ENCODE peak calls at places on chromosomes 6 and 20, in nine cellular contexts. One of them, this sample, is unnamed.

GRCh38 chr6:139395371-139395770 is 20.9 kb upstream of the CITED2 start:
- DNase-seq in psoas muscle: no peak
- DNase-seq in GM03348: no peak
- DNase-seq in RWPE1: no peak
- DNase-seq in NCI-H1105: no peak
- DNase-seq in glutamatergic neuron: no peak
- DNase-seq in renal cortical epithelial cell: no peak
- DNase-seq in DMS79: no peak
- DNase-seq in CD8-positive, alpha-beta T cell: no peak
- DNase-seq in this sample: no peak

GRCh38 chr6:11791354-11792107 is 12.9 kb upstream of the ADTRP start:
- DNase-seq in psoas muscle: no peak
- DNase-seq in GM03348: no peak
- DNase-seq in RWPE1: no peak
- DNase-seq in NCI-H1105: no peak
- DNase-seq in glutamatergic neuron: no peak
- DNase-seq in renal cortical epithelial cell: no peak
- DNase-seq in DMS79: no peak
- DNase-seq in CD8-positive, alpha-beta T cell: no peak
- DNase-seq in this sample: no peak

GRCh38 chr6:100803264-100803663 is 77.9 kb downstream of the ASCC3 start:
- DNase-seq in psoas muscle: no peak
- DNase-seq in GM03348: no peak
- DNase-seq in RWPE1: no peak
- DNase-seq in NCI-H1105: no peak
- DNase-seq in glutamatergic neuron: no peak
- DNase-seq in renal cortical epithelial cell: peak
- DNase-seq in DMS79: peak
- DNase-seq in CD8-positive, alpha-beta T cell: no peak
- DNase-seq in this sample: no peak

GRCh38 chr6:22596011-22596410 is 26.6 kb downstream of the HDGFL1 start:
- DNase-seq in psoas muscle: no peak
- DNase-seq in GM03348: no peak
- DNase-seq in RWPE1: peak
- DNase-seq in NCI-H1105: no peak
- DNase-seq in glutamatergic neuron: no peak
- DNase-seq in renal cortical epithelial cell: peak
- DNase-seq in DMS79: no peak
- DNase-seq in CD8-positive, alpha-beta T cell: no peak
- DNase-seq in this sample: no peak

GRCh38 chr20:7926767-7927166 is 13.5 kb downstream of the HAO1 start:
- DNase-seq in psoas muscle: no peak
- DNase-seq in GM03348: peak
- DNase-seq in RWPE1: peak
- DNase-seq in NCI-H1105: peak
- DNase-seq in glutamatergic neuron: no peak
- DNase-seq in renal cortical epithelial cell: peak
- DNase-seq in DMS79: no peak
- DNase-seq in CD8-positive, alpha-beta T cell: no peak
- DNase-seq in this sample: no peak

GRCh38 chr6:163395786-163396185 is 18.7 kb upstream of the QKI start:
- DNase-seq in psoas muscle: no peak
- DNase-seq in GM03348: no peak
- DNase-seq in RWPE1: no peak
- DNase-seq in NCI-H1105: no peak
- DNase-seq in glutamatergic neuron: no peak
- DNase-seq in renal cortical epithelial cell: no peak
- DNase-seq in DMS79: no peak
- DNase-seq in CD8-positive, alpha-beta T cell: no peak
- DNase-seq in this sample: no peak

GRCh38 chr6:152428126-152428525 is 209.0 kb downstream of the SYNE1 start:
- DNase-seq in psoas muscle: no peak
- DNase-seq in GM03348: no peak
- DNase-seq in RWPE1: no peak
- DNase-seq in NCI-H1105: no peak
- DNase-seq in glutamatergic neuron: no peak
- DNase-seq in renal cortical epithelial cell: peak
- DNase-seq in DMS79: no peak
- DNase-seq in CD8-positive, alpha-beta T cell: no peak
- DNase-seq in this sample: no peak

GRCh38 chr20:57088436-57088835 is 178.0 kb downstream of the BMP7 start:
- DNase-seq in psoas muscle: no peak
- DNase-seq in GM03348: no peak
- DNase-seq in RWPE1: no peak
- DNase-seq in NCI-H1105: no peak
- DNase-seq in glutamatergic neuron: no peak
- DNase-seq in renal cortical epithelial cell: no peak
- DNase-seq in DMS79: no peak
- DNase-seq in CD8-positive, alpha-beta T cell: no peak
- DNase-seq in this sample: no peak

GRCh38 chr20:47489448-47489872 is 12.2 kb upstream of the NCOA3 start:
- DNase-seq in psoas muscle: peak
- DNase-seq in GM03348: no peak
- DNase-seq in RWPE1: no peak
- DNase-seq in NCI-H1105: no peak
- DNase-seq in glutamatergic neuron: no peak
- DNase-seq in renal cortical epithelial cell: no peak
- DNase-seq in DMS79: no peak
- DNase-seq in CD8-positive, alpha-beta T cell: peak
- DNase-seq in this sample: no peak

GRCh38 chr20:38875170-38875993 is 50.8 kb upstream of the FAM83D start:
- DNase-seq in psoas muscle: no peak
- DNase-seq in GM03348: no peak
- DNase-seq in RWPE1: no peak
- DNase-seq in NCI-H1105: no peak
- DNase-seq in glutamatergic neuron: no peak
- DNase-seq in renal cortical epithelial cell: no peak
- DNase-seq in DMS79: no peak
- DNase-seq in CD8-positive, alpha-beta T cell: peak
- DNase-seq in this sample: no peak

GRCh38 chr20:41279546-41280225 is 37.8 kb downstream of the ZHX3 start:
- DNase-seq in psoas muscle: no peak
- DNase-seq in GM03348: no peak
- DNase-seq in RWPE1: no peak
- DNase-seq in NCI-H1105: no peak
- DNase-seq in glutamatergic neuron: no peak
- DNase-seq in renal cortical epithelial cell: no peak
- DNase-seq in DMS79: no peak
- DNase-seq in CD8-positive, alpha-beta T cell: no peak
- DNase-seq in this sample: no peak

GRCh38 chr6:33995046-33995872 is 150.6 kb downstream of the GRM4 start:
- DNase-seq in psoas muscle: no peak
- DNase-seq in GM03348: no peak
- DNase-seq in RWPE1: no peak
- DNase-seq in NCI-H1105: no peak
- DNase-seq in glutamatergic neuron: peak
- DNase-seq in renal cortical epithelial cell: no peak
- DNase-seq in DMS79: no peak
- DNase-seq in CD8-positive, alpha-beta T cell: no peak
- DNase-seq in this sample: peak

GRCh38 chr20:21159658-21160380 is 33.9 kb downstream of the KIZ start:
- DNase-seq in psoas muscle: no peak
- DNase-seq in GM03348: no peak
- DNase-seq in RWPE1: no peak
- DNase-seq in NCI-H1105: no peak
- DNase-seq in glutamatergic neuron: no peak
- DNase-seq in renal cortical epithelial cell: no peak
- DNase-seq in DMS79: no peak
- DNase-seq in CD8-positive, alpha-beta T cell: no peak
- DNase-seq in this sample: no peak

GRCh38 chr6:150072201-150072600 is 3.3 kb upstream of the ULBP3 start:
- DNase-seq in psoas muscle: peak
- DNase-seq in GM03348: peak
- DNase-seq in RWPE1: peak
- DNase-seq in NCI-H1105: no peak
- DNase-seq in glutamatergic neuron: no peak
- DNase-seq in renal cortical epithelial cell: peak
- DNase-seq in DMS79: no peak
- DNase-seq in CD8-positive, alpha-beta T cell: peak
- DNase-seq in this sample: no peak

GRCh38 chr20:45077559-45077958 is 23.4 kb downstream of the KCNS1 start:
- DNase-seq in psoas muscle: no peak
- DNase-seq in GM03348: no peak
- DNase-seq in RWPE1: no peak
- DNase-seq in NCI-H1105: no peak
- DNase-seq in glutamatergic neuron: no peak
- DNase-seq in renal cortical epithelial cell: no peak
- DNase-seq in DMS79: no peak
- DNase-seq in CD8-positive, alpha-beta T cell: no peak
- DNase-seq in this sample: no peak

GRCh38 chr6:104326173-104327001 is 533.3 kb downstream of the HACE1 start:
- DNase-seq in psoas muscle: no peak
- DNase-seq in GM03348: peak
- DNase-seq in RWPE1: no peak
- DNase-seq in NCI-H1105: no peak
- DNase-seq in glutamatergic neuron: no peak
- DNase-seq in renal cortical epithelial cell: peak
- DNase-seq in DMS79: no peak
- DNase-seq in CD8-positive, alpha-beta T cell: no peak
- DNase-seq in this sample: no peak

GRCh38 chr20:3199206-3199605 is 5.3 kb downstream of the DDRGK1 start:
- DNase-seq in psoas muscle: peak
- DNase-seq in GM03348: no peak
- DNase-seq in RWPE1: no peak
- DNase-seq in NCI-H1105: no peak
- DNase-seq in glutamatergic neuron: no peak
- DNase-seq in renal cortical epithelial cell: no peak
- DNase-seq in DMS79: no peak
- DNase-seq in CD8-positive, alpha-beta T cell: no peak
- DNase-seq in this sample: no peak

GRCh38 chr6:155171109-155171746 is 92.6 kb upstream of the CLDN20 start:
- DNase-seq in psoas muscle: peak
- DNase-seq in GM03348: peak
- DNase-seq in RWPE1: peak
- DNase-seq in NCI-H1105: peak
- DNase-seq in glutamatergic neuron: no peak
- DNase-seq in renal cortical epithelial cell: peak
- DNase-seq in DMS79: peak
- DNase-seq in CD8-positive, alpha-beta T cell: peak
- DNase-seq in this sample: no peak

GRCh38 chr20:52783769-52784168 is 188.4 kb upstream of the TSHZ2 start:
- DNase-seq in psoas muscle: no peak
- DNase-seq in GM03348: no peak
- DNase-seq in RWPE1: no peak
- DNase-seq in NCI-H1105: peak
- DNase-seq in glutamatergic neuron: peak
- DNase-seq in renal cortical epithelial cell: no peak
- DNase-seq in DMS79: no peak
- DNase-seq in CD8-positive, alpha-beta T cell: no peak
- DNase-seq in this sample: no peak

GRCh38 chr6:98470821-98471220 is 363.6 kb upstream of the POU3F2 start:
- DNase-seq in psoas muscle: no peak
- DNase-seq in GM03348: no peak
- DNase-seq in RWPE1: no peak
- DNase-seq in NCI-H1105: no peak
- DNase-seq in glutamatergic neuron: no peak
- DNase-seq in renal cortical epithelial cell: no peak
- DNase-seq in DMS79: no peak
- DNase-seq in CD8-positive, alpha-beta T cell: no peak
- DNase-seq in this sample: no peak

GRCh38 chr20:1900321-1900791 is 5.1 kb downstream of the SIRPA start:
- DNase-seq in psoas muscle: peak
- DNase-seq in GM03348: peak
- DNase-seq in RWPE1: peak
- DNase-seq in NCI-H1105: peak
- DNase-seq in glutamatergic neuron: peak
- DNase-seq in renal cortical epithelial cell: peak
- DNase-seq in DMS79: no peak
- DNase-seq in CD8-positive, alpha-beta T cell: no peak
- DNase-seq in this sample: peak

GRCh38 chr6:119284861-119285521 is 64.6 kb downstream of the MAN1A1 start:
- DNase-seq in psoas muscle: no peak
- DNase-seq in GM03348: no peak
- DNase-seq in RWPE1: no peak
- DNase-seq in NCI-H1105: no peak
- DNase-seq in glutamatergic neuron: no peak
- DNase-seq in renal cortical epithelial cell: peak
- DNase-seq in DMS79: no peak
- DNase-seq in CD8-positive, alpha-beta T cell: peak
- DNase-seq in this sample: no peak

GRCh38 chr6:81326856-81327561 is 425.5 kb downstream of the TENT5A start:
- DNase-seq in psoas muscle: no peak
- DNase-seq in GM03348: peak
- DNase-seq in RWPE1: no peak
- DNase-seq in NCI-H1105: no peak
- DNase-seq in glutamatergic neuron: no peak
- DNase-seq in renal cortical epithelial cell: no peak
- DNase-seq in DMS79: no peak
- DNase-seq in CD8-positive, alpha-beta T cell: no peak
- DNase-seq in this sample: no peak

GRCh38 chr6:154800338-154800737 is 67.1 kb downstream of the SCAF8 start:
- DNase-seq in psoas muscle: no peak
- DNase-seq in GM03348: no peak
- DNase-seq in RWPE1: no peak
- DNase-seq in NCI-H1105: no peak
- DNase-seq in glutamatergic neuron: no peak
- DNase-seq in renal cortical epithelial cell: no peak
- DNase-seq in DMS79: no peak
- DNase-seq in CD8-positive, alpha-beta T cell: no peak
- DNase-seq in this sample: no peak

This sample was measured in NCI-H2227 treated with DMSO at 0.1 percent for 48 hours.